ENCODE peak calls at places on chromosomes 5 and 9, in ten cellular contexts. S is body of pancreas, D is lower leg skin, O is fibroblast of mammary gland, F is dorsolateral prefrontal cortex, E is astrocyte of the cerebellum, Z is adrenal gland, C is breast epithelium, I is Caco-2, Q is epithelial cell of esophagus. Y is an unnamed sample.

GRCh38 chr9:21728781-21729180 is 73.7 kb upstream of the MTAP start:
- DNase-seq in S (no peak), D (no peak), O (peak), F (no peak), E (peak), Z (no peak), C (no peak), I (no peak), Q (peak), Y (no peak)

GRCh38 chr5:159878988-159879471 is 37.3 kb upstream of the ADRA1B start:
- DNase-seq in S (peak), D (peak), O (peak), F (peak), E (no peak), Z (peak), C (no peak), I (peak), Q (peak), Y (no peak)

GRCh38 chr9:135516132-135516860 is 4.9 kb upstream of the LCN1 start:
- DNase-seq in S (no peak), D (no peak), O (no peak), F (no peak), E (no peak), Z (peak), C (no peak), I (no peak), Q (no peak), Y (no peak)

GRCh38 chr9:111483862-111484563 is at the start of gene ECPAS:
- DNase-seq in S (peak), D (peak), O (peak), F (peak), E (peak), Z (peak), C (peak), I (peak), Q (peak), Y (peak)

GRCh38 chr5:78496373-78496772 is 136.0 kb downstream of the SCAMP1 start:
- DNase-seq in S (no peak), D (no peak), O (peak), F (no peak), E (no peak), Z (no peak), C (no peak), I (no peak), Q (peak), Y (no peak)

GRCh38 chr5:154397652-154398406 is 48.0 kb upstream of the SAP30L start:
- DNase-seq in S (peak), D (no peak), O (no peak), F (no peak), E (no peak), Z (no peak), C (no peak), I (no peak), Q (no peak), Y (no peak)

GRCh38 chr5:5270161-5270560 is 130.0 kb downstream of the ADAMTS16 start:
- DNase-seq in S (no peak), D (no peak), O (no peak), F (no peak), E (no peak), Z (no peak), C (no peak), I (no peak), Q (no peak), Y (no peak)

GRCh38 chr5:151630088-151630487 is 39.0 kb upstream of the FAT2 start:
- DNase-seq in S (no peak), D (no peak), O (no peak), F (no peak), E (no peak), Z (no peak), C (no peak), I (no peak), Q (no peak), Y (no peak)

GRCh38 chr9:127651697-127652610 is 39.9 kb downstream of the STXBP1 start:
- DNase-seq in S (no peak), D (no peak), O (no peak), F (no peak), E (no peak), Z (no peak), C (no peak), I (no peak), Q (no peak), Y (no peak)

GRCh38 chr5:169753795-169754194 is 116.7 kb downstream of the DOCK2 start:
- DNase-seq in S (no peak), D (no peak), O (peak), F (no peak), E (no peak), Z (no peak), C (peak), I (no peak), Q (peak), Y (no peak)

GRCh38 chr5:10695055-10695649 is 65.9 kb downstream of the DAP start:
- DNase-seq in S (peak), D (peak), O (peak), F (peak), E (no peak), Z (peak), C (peak), I (peak), Q (peak), Y (no peak)

DNA sequence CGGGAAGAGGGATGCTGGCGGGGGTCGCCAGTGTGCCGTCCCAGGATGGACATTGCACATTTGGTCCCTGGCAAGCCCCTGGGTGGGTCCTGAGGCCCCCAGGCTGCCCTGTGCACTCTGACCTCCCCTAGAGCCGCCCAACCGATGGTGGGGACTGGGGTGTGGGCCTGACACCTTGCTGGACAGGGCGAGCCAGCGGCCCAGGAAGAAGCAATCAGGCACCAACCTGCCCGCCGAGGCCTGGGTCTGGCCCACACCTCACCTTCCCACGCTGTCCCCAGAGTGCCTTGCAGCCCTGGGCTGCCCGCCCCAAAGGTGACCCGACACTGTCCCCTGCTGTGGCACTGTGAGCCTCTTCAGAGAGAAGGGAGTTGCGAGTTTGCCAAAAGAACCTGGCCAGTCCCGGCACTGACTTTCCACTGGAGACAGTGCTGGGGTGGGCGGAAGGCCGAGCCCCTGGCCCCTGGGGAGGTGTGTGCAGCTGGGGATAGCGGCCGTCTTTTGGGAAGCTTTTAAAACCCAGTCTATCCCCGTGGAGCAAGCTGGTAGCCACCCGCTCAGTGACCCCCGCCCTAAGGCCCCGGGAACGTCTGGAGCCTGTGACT is 12.0 kb upstream of the NRARP start:
- DNase-seq in S (peak), D (no peak), O (no peak), F (no peak), E (no peak), Z (no peak), C (no peak), I (peak), Q (no peak), Y (no peak)
- TF ChIP-seq CTCF in S (no peak), D (no peak), O (no peak), F (no peak), E (no peak), Z (no peak), C (no peak), I (no peak), Q (no peak), Y (no peak)

DNA sequence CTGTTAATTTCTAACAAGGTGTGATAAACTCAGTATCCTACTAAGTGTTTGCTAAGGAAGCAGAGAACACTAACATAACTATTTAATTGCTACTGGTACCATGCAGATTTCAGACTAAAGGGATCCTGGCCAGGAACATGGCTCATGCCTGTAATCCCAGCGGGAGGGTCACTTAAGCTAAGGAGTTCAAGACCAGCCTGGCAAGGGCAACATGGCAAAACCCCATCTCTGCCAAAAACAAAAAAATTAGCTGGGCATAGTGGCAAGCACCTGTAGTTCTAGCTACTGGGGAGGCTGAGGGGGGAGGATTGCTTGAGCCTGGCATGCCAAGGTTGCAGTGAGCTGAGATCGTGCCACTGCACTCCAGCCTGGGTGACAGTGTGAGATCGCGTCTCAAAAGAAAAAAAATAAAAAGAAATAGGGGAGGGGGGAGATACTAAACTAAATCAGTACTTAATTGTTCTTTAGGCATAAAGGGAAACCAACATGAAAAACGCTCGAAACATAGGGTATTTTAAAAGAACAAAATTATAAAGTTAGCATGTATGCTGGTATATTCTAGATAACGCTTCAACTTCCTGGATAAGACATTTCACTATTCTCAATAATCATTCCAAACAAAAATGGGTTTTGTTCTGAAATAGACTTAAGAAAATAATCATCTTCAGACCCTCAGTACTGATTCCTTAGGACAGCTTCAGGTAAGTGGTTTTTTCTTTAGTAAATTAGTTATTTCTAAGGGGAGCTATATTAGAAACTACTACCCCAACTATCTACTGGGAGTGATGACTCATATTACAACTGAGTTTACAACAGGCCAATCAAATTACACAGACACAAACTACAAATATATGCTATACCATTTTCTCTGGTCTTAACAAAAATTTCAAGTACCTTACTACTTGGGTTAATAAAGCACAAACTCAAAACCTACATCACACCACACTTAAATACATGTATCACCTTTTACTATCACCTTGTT is 3.5 kb downstream of the PANK3 start:
- DNase-seq in S (no peak), D (no peak), O (no peak), F (peak), E (no peak), Z (no peak), C (no peak), I (no peak), Q (no peak), Y (no peak)
- H3K4me3 ChIP-seq in S (no peak), D (no peak), O (no peak), F (no peak), E (no peak), Z (no peak), C (no peak), I (no peak), Q (no peak), Y (no peak)

GRCh38 chr9:105251733-105252404 is 7.4 kb downstream of the SLC44A1 start:
- DNase-seq in S (no peak), D (no peak), O (no peak), F (no peak), E (no peak), Z (no peak), C (no peak), I (no peak), Q (no peak), Y (no peak)
- TF ChIP-seq CTCF in S (no peak), D (no peak), O (no peak), F (no peak), E (no peak), Z (no peak), C (no peak), I (no peak), Q (no peak), Y (no peak)

GRCh38 chr5:134135091-134135655 is 20.7 kb downstream of the TCF7 start:
- DNase-seq in S (peak), D (no peak), O (no peak), F (no peak), E (no peak), Z (no peak), C (no peak), I (no peak), Q (no peak), Y (no peak)
- H3K4me3 ChIP-seq in S (no peak), D (no peak), O (no peak), F (no peak), E (no peak), Z (no peak), C (no peak), I (no peak), Q (no peak), Y (no peak)

GRCh38 chr5:68333649-68334549 is 118.3 kb downstream of the PIK3R1 start:
- DNase-seq in S (no peak), D (no peak), O (peak), F (no peak), E (peak), Z (no peak), C (no peak), I (no peak), Q (peak), Y (peak)
- TF ChIP-seq CTCF in S (no peak), D (no peak), O (peak), F (no peak), E (peak), Z (no peak), C (no peak), I (no peak), Q (peak), Y (peak)

DNA sequence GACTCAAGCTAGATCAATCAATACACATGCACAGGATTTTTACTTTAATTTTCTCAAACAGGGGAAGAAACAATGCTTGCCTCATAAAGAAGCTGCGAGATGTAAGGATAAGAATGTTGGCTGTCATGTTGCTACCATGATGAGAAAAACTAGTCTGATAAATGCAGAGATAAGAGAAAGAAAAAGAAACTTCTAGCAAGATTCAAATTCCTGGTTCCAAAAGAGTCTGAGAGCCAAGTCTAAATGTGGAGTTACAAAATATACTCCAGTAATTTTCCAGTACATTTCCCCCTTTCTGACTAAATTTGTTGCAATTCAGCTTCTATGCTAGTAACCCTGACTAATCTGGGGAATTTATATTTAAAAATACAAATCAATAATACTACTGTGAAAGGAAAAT is 10.4 kb upstream of the ANXA1 start:
- DNase-seq in S (no peak), D (no peak), O (no peak), F (no peak), E (no peak), Z (no peak), C (no peak), I (no peak), Q (no peak), Y (no peak)
- H3K4me3 ChIP-seq in S (no peak), D (no peak), O (no peak), F (no peak), E (no peak), Z (no peak), C (no peak), I (no peak), Q (no peak), Y (no peak)

GRCh38 chr9:88388886-88389617 is 808 bp downstream of the SPIN1 start:
- DNase-seq in S (peak), D (peak), O (peak), F (peak), E (no peak), Z (no peak), C (peak), I (peak), Q (peak), Y (no peak)
- TF ChIP-seq CTCF in S (no peak), D (no peak), O (no peak), F (no peak), E (no peak), Z (no peak), C (no peak), I (no peak), Q (no peak), Y (no peak)

GRCh38 chr9:83219154-83219923 is 156.4 kb upstream of the RASEF start:
- DNase-seq in S (peak), D (peak), O (peak), F (peak), E (peak), Z (peak), C (peak), I (peak), Q (peak), Y (no peak)

GRCh38 chr9:83220737-83221136 is 157.8 kb upstream of the RASEF start:
- DNase-seq in S (peak), D (no peak), O (peak), F (no peak), E (peak), Z (no peak), C (no peak), I (no peak), Q (peak), Y (no peak)

GRCh38 chr9:83219924-83220438 is 157.0 kb upstream of the RASEF start:
- DNase-seq in S (peak), D (no peak), O (no peak), F (no peak), E (no peak), Z (no peak), C (no peak), I (no peak), Q (peak), Y (no peak)

DNA sequence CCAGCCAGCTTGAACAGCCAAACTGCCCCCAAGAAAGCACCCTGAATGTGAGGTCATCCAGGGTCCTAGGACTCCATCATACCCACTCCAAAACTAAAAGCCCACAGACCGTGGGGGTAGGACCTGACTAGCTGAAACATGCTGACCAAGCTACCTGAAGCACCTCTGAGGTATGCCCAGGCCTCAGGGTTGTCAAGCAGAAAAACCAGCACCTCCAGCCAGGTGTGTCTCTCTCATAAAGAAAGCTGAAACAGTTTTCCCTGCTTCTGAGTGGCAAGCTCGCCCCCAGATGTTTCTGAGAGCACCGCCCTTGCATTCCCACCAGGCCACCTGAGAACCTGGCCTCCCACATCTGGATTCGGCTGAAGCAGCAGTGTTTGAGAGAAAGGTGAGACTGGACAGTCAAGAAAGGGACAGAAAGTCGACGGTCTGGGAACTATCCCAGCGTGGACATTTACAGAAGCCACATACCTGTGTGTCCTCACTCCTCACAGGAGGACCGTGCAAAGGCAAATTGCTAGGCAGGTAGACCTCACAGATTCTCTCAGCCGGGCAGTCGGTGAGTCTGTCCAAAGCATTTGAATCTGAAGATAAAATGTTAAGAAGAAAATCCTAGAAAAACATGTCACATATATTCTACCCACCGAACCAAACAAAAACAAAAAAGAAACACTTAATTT is 155.6 kb upstream of the RASEF start:
- DNase-seq in S (peak), D (no peak), O (no peak), F (no peak), E (no peak), Z (no peak), C (no peak), I (no peak), Q (peak), Y (no peak)
- H3K4me3 ChIP-seq in S (peak), D (no peak), O (no peak), F (peak), E (peak), Z (no peak), C (peak), I (no peak), Q (no peak), Y (no peak)

GRCh38 chr5:139296862-139297326 is 3.4 kb downstream of the MATR3 start:
- DNase-seq in S (no peak), D (no peak), O (no peak), F (no peak), E (no peak), Z (no peak), C (no peak), I (no peak), Q (no peak), Y (no peak)
- TF ChIP-seq CTCF in S (no peak), D (no peak), O (no peak), F (no peak), E (no peak), Z (no peak), C (no peak), I (no peak), Q (no peak), Y (no peak)

GRCh38 chr9:76651114-76651697 is 113.0 kb upstream of the PCA3 start:
- DNase-seq in S (no peak), D (no peak), O (no peak), F (no peak), E (no peak), Z (no peak), C (no peak), I (no peak), Q (no peak), Y (no peak)
- H3K4me3 ChIP-seq in S (no peak), D (no peak), O (no peak), F (peak), E (no peak), Z (no peak), C (peak), I (no peak), Q (no peak), Y (no peak)